ENCODE peak calls at places on chromosomes 3 and 15, in four cellular contexts. K, S, C and M are unnamed samples.

GRCh38 chr15:41922353-41922752 is 28.5 kb upstream of the SPTBN5 start:
- ATAC-seq in K (no peak), C (no peak), S (no peak), M (no peak)

GRCh38 chr3:191362524-191363090 is 32.3 kb upstream of the UTS2B start:
- ATAC-seq in K (no peak), C (no peak), S (no peak), M (no peak)

GRCh38 chr3:4311496-4311895 is 8.3 kb downstream of the SETMAR start:
- ATAC-seq in C (no peak), S (no peak), K (no peak), M (no peak)

GRCh38 chr3:129205109-129205832 is 21.6 kb upstream of the CNBP start:
- ATAC-seq in S (peak; percentile 48), K (no peak), C (peak; percentile 62), M (no peak)

GRCh38 chr3:181694805-181695660 is 16.7 kb upstream of the SOX2 start:
- ATAC-seq in C (peak; percentile 95), S (peak; percentile 93), K (peak; percentile 89), M (peak; percentile 77)

GRCh38 chr3:139006051-139006716 is at the start of gene PRR23A:
- ATAC-seq in S (no peak), C (no peak), K (peak; percentile 34), M (peak; percentile 22)

GRCh38 chr15:26561994-26562730 is 210.7 kb downstream of the GABRB3 start:
- ATAC-seq in C (no peak), K (peak; percentile 24), S (no peak), M (no peak)

GRCh38 chr3:146241523-146242240 is 9.2 kb downstream of the PLSCR4 start:
- ATAC-seq in S (no peak), C (no peak), K (peak; percentile 90), M (no peak)

GRCh38 chr3:161296814-161297213 is 74.5 kb downstream of the SPTSSB start:
- ATAC-seq in S (no peak), C (no peak), K (no peak), M (no peak)

GRCh38 chr3:63911395-63911900 is 735 bp downstream of the SCAANT1 start:
- ATAC-seq in C (no peak), S (no peak), K (peak; percentile 2), M (no peak)

GRCh38 chr3:10449436-10449835 is 56.0 kb downstream of the ATP2B2 start:
- ATAC-seq in K (no peak), S (no peak), C (no peak), M (no peak)

GRCh38 chr3:104367000-104367399 is 999.7 kb upstream of the ALCAM start:
- ATAC-seq in C (no peak), K (no peak), S (no peak), M (no peak)

GRCh38 chr3:149581681-149582349 is 76.0 kb downstream of the WWTR1 start:
- ATAC-seq in S (peak; percentile 68), C (peak; percentile 31), K (peak; percentile 74), M (peak; percentile 67)

GRCh38 chr3:57029383-57029782 is 31.1 kb upstream of the SPATA12 start:
- ATAC-seq in C (peak; percentile 26), K (no peak), S (no peak), M (no peak)

GRCh38 chr3:151305081-151305777 is 11.4 kb downstream of the GPR87 start:
- ATAC-seq in S (no peak), K (peak; percentile 84), C (peak; percentile 99), M (peak; percentile 88)

GRCh38 chr3:1908651-1909445 is 189.8 kb upstream of the CNTN4 start:
- ATAC-seq in K (no peak), C (no peak), S (no peak), M (no peak)

GRCh38 chr3:153210116-153210515 is 48.1 kb downstream of the RAP2B start:
- ATAC-seq in C (no peak), K (peak; percentile 21), S (peak; percentile 50), M (no peak)

GRCh38 chr3:192422321-192422997 is 304.9 kb downstream of the FGF12 start:
- ATAC-seq in C (no peak), K (no peak), S (no peak), M (no peak)

GRCh38 chr3:37753428-37753827 is 108.3 kb upstream of the CTDSPL start:
- ATAC-seq in K (no peak), C (no peak), S (no peak), M (no peak)

GRCh38 chr3:54342676-54343075 is 220.3 kb downstream of the CACNA2D3 start:
- ATAC-seq in K (no peak), S (no peak), C (no peak), M (no peak)

GRCh38 chr3:18830087-18830486 is 318.2 kb upstream of the KCNH8 start:
- ATAC-seq in S (no peak), C (no peak), K (no peak), M (no peak)

GRCh38 chr15:67917037-67917436 is 77.2 kb upstream of the RNU6-1 start:
- ATAC-seq in S (no peak), K (peak; percentile 50), C (no peak), M (peak; percentile 51)

GRCh38 chr15:74531144-74531811 is 9.7 kb upstream of the ARID3B start:
- ATAC-seq in C (peak; percentile 69), K (no peak), S (no peak), M (no peak)

GRCh38 chr3:15470261-15470660 is 42.9 kb downstream of the EAF1 start:
- ATAC-seq in K (no peak), C (peak; percentile 97), S (peak; percentile 77), M (no peak)

GRCh38 chr3:105353485-105354161 is 13.1 kb upstream of the ALCAM start:
- ATAC-seq in C (no peak), S (no peak), K (peak; percentile 79), M (peak; percentile 22)

DNA sequence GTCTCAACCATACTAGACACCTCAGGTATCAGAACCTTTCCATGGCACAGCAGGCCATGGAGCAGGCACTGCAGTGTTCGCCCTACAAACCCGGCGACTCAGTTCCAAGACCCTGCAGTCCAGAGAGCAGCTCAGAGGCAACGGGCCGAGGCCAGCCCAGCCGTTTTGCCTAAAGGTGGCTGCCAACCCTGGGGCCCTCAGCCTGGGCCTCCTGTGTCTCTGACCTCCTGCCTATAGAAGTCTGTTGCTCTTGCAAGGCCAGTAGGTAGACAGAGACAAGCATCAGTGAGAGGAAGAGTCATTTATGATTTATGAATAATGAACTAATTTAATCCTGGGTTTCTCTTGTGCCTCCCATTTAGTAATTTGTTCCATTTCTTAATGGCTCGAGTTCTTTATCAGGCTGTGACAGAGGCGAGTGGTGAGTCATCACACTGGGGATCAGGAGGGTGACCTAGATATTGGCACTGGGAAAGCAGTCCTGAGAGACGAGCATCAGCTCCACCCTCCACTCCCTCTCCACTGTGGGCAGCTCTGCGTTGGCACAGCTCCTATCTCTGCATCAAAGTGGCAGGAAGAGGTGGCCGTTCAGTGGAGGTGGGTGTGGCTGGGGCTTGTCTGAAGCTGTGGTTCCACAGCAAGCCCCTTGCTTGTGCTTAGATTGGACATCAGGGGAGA is 79.8 kb downstream of the ABHD5 start:
- ATAC-seq in C (peak; percentile 24), K (peak; percentile 70), S (peak; percentile 72), M (peak; percentile 34)
- TF ChIP-seq EP300 in C (no peak), K (no peak), S (peak; percentile 89), M (no peak)

GRCh38 chr3:20846081-20846480 is 660.1 kb upstream of the SGO1 start:
- ATAC-seq in S (no peak), K (no peak), C (no peak), M (no peak)

GRCh38 chr3:20842002-20842401 is 656.0 kb upstream of the SGO1 start:
- ATAC-seq in S (no peak), C (no peak), K (no peak), M (no peak)

GRCh38 chr3:20843037-20843436 is 657.0 kb upstream of the SGO1 start:
- ATAC-seq in K (no peak), S (no peak), C (no peak), M (no peak)

GRCh38 chr3:20849975-20850374 is 664.0 kb upstream of the SGO1 start:
- ATAC-seq in C (no peak), K (no peak), S (no peak), M (no peak)

DNA sequence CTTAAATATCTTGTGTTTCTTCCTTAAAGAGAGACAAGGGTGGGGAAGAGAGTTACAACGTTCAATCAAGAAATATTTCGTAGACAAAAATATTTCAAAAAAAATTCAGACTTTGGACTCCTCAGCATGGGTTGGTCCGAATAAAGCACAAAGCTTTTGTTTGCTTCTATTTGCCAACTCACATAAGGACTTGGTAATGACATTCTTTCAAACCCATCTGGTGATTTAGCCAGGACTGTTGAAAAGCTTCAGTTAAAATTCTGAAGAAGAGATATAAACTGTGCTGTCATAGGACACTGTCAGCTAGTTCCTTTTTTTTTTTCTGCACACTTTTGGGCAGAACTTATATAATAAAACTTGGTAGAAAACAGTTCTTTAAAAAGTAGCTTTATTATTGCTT is 660.8 kb upstream of the SGO1 start:
- ATAC-seq in K (no peak), C (peak; percentile 65), S (no peak), M (no peak)
- TF ChIP-seq EP300 in K (no peak), C (no peak), S (no peak), M (no peak)

DNA sequence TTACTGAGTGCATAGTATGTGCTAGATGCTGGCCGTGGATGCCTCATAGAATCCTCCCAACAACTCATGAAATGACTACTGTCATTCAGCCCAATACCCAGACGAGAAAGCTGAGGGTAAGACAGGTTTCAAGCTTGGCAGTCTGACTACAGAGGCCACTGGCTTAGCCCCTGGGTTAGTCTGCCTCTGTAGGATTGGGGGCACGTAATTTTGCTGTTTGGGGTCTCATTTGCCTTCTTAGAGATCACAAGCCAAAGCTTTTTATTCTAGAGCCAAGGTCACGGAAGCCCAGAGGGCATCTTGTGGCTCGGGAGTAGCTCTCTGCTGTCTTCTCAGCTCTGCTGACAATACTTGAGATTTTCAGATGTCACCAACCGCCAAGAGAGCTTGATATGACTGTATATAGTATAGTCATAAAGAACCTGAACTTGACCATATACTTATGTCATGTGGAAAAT is 1.0 kb upstream of the CCR5 start:
- ATAC-seq in C (no peak), S (no peak), K (no peak), M (no peak)
- TF ChIP-seq EP300 in C (no peak), S (no peak), K (no peak), M (no peak)

DNA sequence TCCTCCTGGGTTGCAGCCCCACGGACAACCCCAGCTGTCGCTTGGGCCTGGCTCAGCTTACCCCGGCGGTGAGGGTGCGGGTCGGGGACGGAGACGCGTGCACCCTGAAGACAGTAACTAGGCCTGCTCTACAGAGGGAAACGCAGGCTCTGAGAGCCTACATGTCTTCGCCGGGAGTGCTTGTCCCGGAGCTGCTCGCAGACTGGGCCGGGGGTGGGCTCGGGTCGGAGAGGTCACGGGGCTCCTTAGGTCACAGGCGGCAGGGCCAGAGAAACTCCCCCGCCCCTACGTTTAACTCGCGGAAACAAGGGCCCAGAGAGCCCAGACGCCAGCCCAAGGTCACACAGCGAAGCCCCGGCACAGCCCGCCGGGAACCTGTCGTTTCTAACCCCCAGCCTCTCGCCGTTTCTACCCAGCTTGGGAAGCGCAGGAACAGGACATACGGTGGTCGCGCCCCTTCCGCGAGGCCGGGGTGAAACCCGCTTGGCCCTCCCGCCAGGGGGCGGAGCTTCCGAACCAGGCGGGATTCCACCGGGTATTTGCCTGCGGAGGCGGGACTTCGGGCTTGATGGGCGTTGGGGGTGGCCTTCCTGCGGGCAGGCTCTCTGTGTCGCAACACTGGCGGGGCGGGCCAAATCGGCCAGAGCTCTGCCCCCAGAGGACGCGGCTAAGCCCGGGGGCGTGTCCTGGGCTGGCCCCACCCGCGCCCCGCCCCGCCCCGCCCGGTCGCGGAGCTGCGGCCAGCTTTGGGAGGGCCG is at the start of gene HDAC11:
- ATAC-seq in S (peak; percentile 96), K (peak; percentile 99), C (peak; percentile 78), M (peak; percentile 97)
- TF ChIP-seq EP300 in S (no peak), K (no peak), C (no peak), M (no peak)